ENCODE peak calls at places on chromosomes 13 and 19, in four cellular contexts. S is NCI-H2171, C is heart right ventricle, Z is brain microvascular endothelial cell. O is an unnamed sample.

GRCh38 chr19:49019242-49019932 is 2.5 kb upstream of the LHB start:
- DNase-seq in S (peak), C (peak), Z (peak), O (no peak)

GRCh38 chr19:51324082-51324481 is 12.6 kb downstream of the IGLON5 start:
- DNase-seq in S (no peak), C (no peak), Z (no peak), O (no peak)

GRCh38 chr13:30690282-30691188 is 44.8 kb upstream of the ALOX5AP start:
- DNase-seq in S (peak), C (peak), Z (peak), O (no peak)

GRCh38 chr19:14446336-14447036 is 13.4 kb downstream of the PKN1 start:
- DNase-seq in S (no peak), C (no peak), Z (no peak), O (no peak)

GRCh38 chr13:46571941-46572340 is 19.0 kb downstream of the LRCH1 start:
- DNase-seq in S (no peak), C (no peak), Z (no peak), O (peak)

GRCh38 chr13:71879129-71879535 is 12.1 kb upstream of the DACH1 start:
- DNase-seq in S (peak), C (no peak), Z (peak), O (peak)

GRCh38 chr13:101612736-101613135 is 160.3 kb downstream of the ITGBL1 start:
- DNase-seq in S (no peak), C (no peak), Z (peak), O (no peak)

GRCh38 chr19:47156861-47157454 is 26.3 kb downstream of the SAE1 start:
- DNase-seq in S (no peak), C (no peak), Z (no peak), O (no peak)

GRCh38 chr19:52670046-52670445 is 31.9 kb upstream of the ZNF83 start:
- DNase-seq in S (no peak), C (no peak), Z (no peak), O (no peak)

GRCh38 chr13:44449999-44450821 is 76.6 kb downstream of the SERP2 start:
- DNase-seq in S (no peak), C (no peak), Z (no peak), O (no peak)

O was measured in NCI-H524 treated with DMSO at 0.1 percent for 48 hours.